ENCODE peak calls at places on chromosomes 2 and 18, in nine cellular contexts. V, W, X, S, Y, U, Q, R and O are unnamed samples.

GRCh38 chr2:194445226-194445625 is 1211.8 kb upstream of the SLC39A10 start:
- DNase-seq in V (no peak), R (no peak), U (no peak), Y (no peak), Q (no peak), X (no peak), W (no peak), S (no peak), O (no peak)

GRCh38 chr2:127017548-127017947 is 89.4 kb downstream of the BIN1 start:
- DNase-seq in X (no peak), S (no peak), V (no peak), Y (no peak), U (no peak), Q (no peak), W (no peak), R (no peak), O (no peak)

GRCh38 chr2:43610361-43610760 is 14.5 kb upstream of the THADA start:
- DNase-seq in R (no peak), U (no peak), X (no peak), W (no peak), Q (no peak), S (no peak), V (no peak), Y (no peak), O (no peak)

GRCh38 chr2:226665306-226665831 is 134.3 kb downstream of the IRS1 start:
- DNase-seq in X (no peak), U (no peak), R (no peak), S (no peak), V (no peak), Q (no peak), Y (no peak), W (no peak), O (no peak)

GRCh38 chr18:44716697-44717163 is 36.0 kb downstream of the SETBP1 start:
- DNase-seq in U (no peak), W (no peak), S (no peak), X (no peak), Q (peak), R (no peak), Y (no peak), V (no peak), O (no peak)

GRCh38 chr2:174040417-174040701 is 75.2 kb upstream of the SP3 start:
- DNase-seq in R (no peak), V (no peak), S (no peak), Q (no peak), U (no peak), X (no peak), W (no peak), Y (no peak), O (no peak)

GRCh38 chr2:47093626-47094025 is 61.5 kb downstream of the STPG4 start:
- DNase-seq in S (no peak), Q (no peak), R (no peak), Y (no peak), X (no peak), U (no peak), W (no peak), V (no peak), O (no peak)

GRCh38 chr2:179049546-179050311 is at the start of gene CCDC141:
- DNase-seq in Y (no peak), W (no peak), V (no peak), U (no peak), S (no peak), X (no peak), R (no peak), Q (no peak), O (no peak)

GRCh38 chr2:132564065-132564464 is 105.9 kb downstream of the LYPD1 start:
- DNase-seq in U (no peak), R (no peak), V (no peak), Q (no peak), W (no peak), Y (no peak), S (no peak), X (no peak), O (no peak)

GRCh38 chr2:9703701-9704221 is 73.0 kb upstream of the YWHAQ start:
- DNase-seq in X (peak), W (no peak), R (no peak), Y (no peak), U (no peak), S (no peak), V (no peak), Q (peak), O (no peak)

GRCh38 chr2:2527162-2527561 is 196.1 kb upstream of the MYT1L start:
- DNase-seq in W (no peak), R (peak), X (peak), S (no peak), U (no peak), V (no peak), Y (no peak), Q (peak), O (no peak)

GRCh38 chr2:109156052-109156451 is 27.0 kb downstream of the SH3RF3 start:
- DNase-seq in S (no peak), R (peak), Q (no peak), U (no peak), V (no peak), X (no peak), W (no peak), Y (no peak), O (no peak)

GRCh38 chr18:24544141-24544498 is 83.7 kb downstream of the HRH4 start:
- DNase-seq in R (no peak), S (no peak), X (no peak), V (peak), Y (no peak), U (no peak), W (no peak), Q (peak), O (no peak)

GRCh38 chr2:200931227-200931626 is 32.2 kb downstream of the ORC2 start:
- DNase-seq in R (no peak), S (no peak), V (no peak), U (no peak), Y (no peak), X (no peak), W (no peak), Q (no peak), O (no peak)

GRCh38 chr2:27118525-27119329 is at the start of gene CGREF1:
- DNase-seq in X (no peak), Q (no peak), V (peak), U (peak), S (no peak), W (no peak), R (no peak), Y (no peak), O (no peak)

GRCh38 chr18:55509631-55510372 is 78.2 kb downstream of the TCF4 start:
- DNase-seq in R (no peak), U (no peak), X (peak), V (no peak), W (no peak), Y (no peak), S (no peak), Q (peak), O (no peak)

GRCh38 chr2:105919826-105920225 is 175.1 kb downstream of the NCK2 start:
- DNase-seq in R (no peak), U (peak), Y (peak), X (no peak), W (no peak), S (peak), V (peak), Q (peak), O (no peak)

GRCh38 chr2:219079417-219079816 is 18.7 kb upstream of the IHH start:
- DNase-seq in V (no peak), S (no peak), W (no peak), Q (peak), X (peak), Y (no peak), U (no peak), R (no peak), O (no peak)

GRCh38 chr2:37181726-37182684 is 6.5 kb downstream of the SULT6B1 start:
- DNase-seq in R (no peak), V (no peak), S (no peak), Y (no peak), Q (peak), U (no peak), X (no peak), W (no peak), O (no peak)

GRCh38 chr2:112149866-112150435 is 11.8 kb downstream of the FBLN7 start:
- DNase-seq in V (no peak), U (no peak), X (no peak), Y (no peak), S (no peak), Q (no peak), W (no peak), R (peak), O (no peak)